ENCODE peak calls at places on chromosomes 12 and 14, in four cellular contexts. D is GM23248, H is HCT116, Z is neural progenitor cell. E is an unnamed sample.

GRCh38 chr14:44941591-44941990 is 20.2 kb downstream of the KLHL28 start:
- DNase-seq in H (no peak), D (peak; percentile 37), Z (no peak), E (no peak)

GRCh38 chr12:6341439-6342139 is at the start of gene TNFRSF1A:
- DNase-seq in Z (peak; percentile 62), H (no peak), D (peak; percentile 91), E (peak; percentile 63)

GRCh38 chr12:104494137-104494815 is 37.5 kb downstream of the CHST11 start:
- DNase-seq in Z (no peak), H (no peak), D (peak; percentile 73), E (no peak)

GRCh38 chr12:27751386-27752047 is 28.5 kb upstream of the KLHL42 start:
- DNase-seq in Z (peak; percentile 8), H (peak; percentile 77), D (no peak), E (peak; percentile 16)

GRCh38 chr12:124705545-124706138 is 138.2 kb upstream of the NCOR2 start:
- DNase-seq in Z (peak; percentile 67), D (no peak), H (no peak), E (no peak)

GRCh38 chr14:99255621-99256482 is 16.1 kb downstream of the BCL11B start:
- DNase-seq in D (no peak), H (no peak), Z (no peak), E (no peak)

GRCh38 chr14:97306785-97307246 is 509.6 kb downstream of the VRK1 start:
- DNase-seq in D (no peak), H (no peak), Z (no peak), E (no peak)

GRCh38 chr12:112125250-112125999 is at the start of gene TRAFD1:
- DNase-seq in D (peak; percentile 99), H (peak; percentile 91), Z (peak; percentile 99), E (peak; percentile 98)

GRCh38 chr12:91825999-91826398 is 319.6 kb downstream of the BTG1 start:
- DNase-seq in H (no peak), Z (peak; percentile 33), D (no peak), E (no peak)

GRCh38 chr12:26226629-26227375 is 31.4 kb downstream of the SSPN start:
- DNase-seq in H (no peak), D (peak; percentile 56), Z (peak; percentile 82), E (peak; percentile 68)

GRCh38 chr12:3107071-3107583 is 29.9 kb downstream of the TSPAN9 start:
- DNase-seq in Z (peak; percentile 46), D (peak; percentile 50), H (no peak), E (no peak)

GRCh38 chr14:96376093-96376492 is 12.8 kb downstream of the GSKIP start:
- DNase-seq in H (no peak), D (no peak), Z (no peak), E (no peak)

GRCh38 chr12:103303484-103303883 is 192.3 kb downstream of the C12orf42 start:
- DNase-seq in H (no peak), D (no peak), Z (no peak), E (no peak)
- TF ChIP-seq EZH2 in H (no peak), D (no peak), Z (no peak), E (no peak)

GRCh38 chr12:75976913-75977312 is 54.7 kb downstream of the PHLDA1 start:
- DNase-seq in Z (no peak), H (no peak), D (no peak), E (no peak)
- H3K4me1 ChIP-seq in Z (peaks cover 10% of the 10 kb centered on the region), H (peaks cover 89% of the 10 kb centered on the region), D (peaks cover 30% of the 10 kb centered on the region), E (peaks cover 64% of the 10 kb centered on the region)

GRCh38 chr14:92323916-92324818 is 1.2 kb downstream of the SLC24A4 start:
- DNase-seq in Z (peak; percentile 9), H (no peak), D (no peak), E (no peak)
- TF ChIP-seq EZH2 in Z (peak; percentile 79), H (no peak), D (peak; percentile 80), E (no peak)

GRCh38 chr14:50967104-50967503 is 22.8 kb upstream of the PYGL start:
- DNase-seq in H (no peak), Z (no peak), D (peak; percentile 47), E (no peak)
- H3K4me1 ChIP-seq in H (peaks cover under 1% of the 10 kb centered on the region), Z (no peaks in the 10 kb centered on the region), D (peaks cover 18% of the 10 kb centered on the region), E (peaks cover 16% of the 10 kb centered on the region)

DNA sequence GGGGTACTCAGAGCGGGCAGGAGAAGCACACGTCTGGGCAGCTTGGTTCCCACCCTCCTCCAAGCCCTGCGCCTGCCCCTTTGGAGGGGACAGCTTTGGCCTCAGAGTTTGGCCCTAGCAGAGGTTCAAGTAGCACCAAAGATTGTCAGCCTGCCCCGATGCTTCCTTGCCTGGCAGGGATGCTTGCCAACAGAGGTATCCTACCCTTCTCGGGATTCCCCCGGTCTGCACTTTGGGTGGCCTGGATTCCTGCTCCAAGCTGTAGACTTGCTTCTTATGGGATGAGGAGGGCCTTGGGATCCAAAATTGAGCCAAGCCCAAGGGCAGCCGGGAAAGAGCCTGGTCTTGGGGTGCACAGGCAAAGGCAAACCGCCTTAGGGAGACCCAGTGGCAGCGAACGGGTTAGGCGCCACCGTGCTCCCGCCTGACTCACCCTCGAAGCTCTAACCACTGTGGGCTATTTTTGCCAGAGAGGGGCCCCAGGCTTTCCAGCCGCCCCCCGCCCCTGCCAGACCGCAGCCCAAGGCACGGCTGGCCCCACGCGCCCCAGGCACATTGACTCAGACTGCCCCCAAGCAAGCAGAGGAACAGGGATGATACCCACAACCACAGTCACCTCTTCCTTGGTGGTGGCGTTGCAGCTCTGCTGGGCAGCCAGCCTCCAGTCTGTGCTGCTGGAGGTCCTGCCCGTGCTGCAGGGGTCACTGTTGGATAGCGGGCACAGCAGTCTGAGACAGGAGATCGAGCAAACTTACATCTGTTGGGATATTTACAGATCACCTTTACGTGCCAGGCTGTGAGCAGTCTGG is 882 bp upstream of the WNT10B start:
- DNase-seq in H (no peak), Z (no peak), D (peak; percentile 71), E (peak; percentile 38)
- TF ChIP-seq EZH2 in H (no peak), Z (peak; percentile 54), D (no peak), E (no peak)

DNA sequence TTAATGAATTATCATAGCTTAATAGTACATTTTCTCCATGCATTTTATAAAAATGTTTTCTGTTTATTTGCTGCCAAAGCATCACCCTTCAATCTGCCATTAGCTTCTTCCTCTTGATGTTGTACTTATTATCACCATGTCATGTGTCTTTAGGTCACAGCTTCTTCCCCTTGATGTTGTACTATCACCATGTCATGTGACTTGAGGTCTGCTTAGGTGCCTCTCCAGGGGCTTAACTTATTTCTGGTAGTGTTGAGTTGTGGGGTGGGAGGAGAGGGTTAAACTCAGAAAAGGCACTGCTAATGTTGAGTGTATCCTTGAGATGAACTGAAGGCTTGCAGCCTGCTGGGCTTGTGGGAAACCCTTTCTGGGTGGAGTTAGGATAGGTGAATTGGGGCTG is 87.8 kb downstream of the DAAM1 start:
- DNase-seq in Z (no peak), H (no peak), D (no peak), E (no peak)
- H3K4me1 ChIP-seq in Z (peaks cover 17% of the 10 kb centered on the region), H (peaks cover 58% of the 10 kb centered on the region), D (peaks cover 64% of the 10 kb centered on the region), E (peaks cover 59% of the 10 kb centered on the region)

E was measured in PC-9.